ENCODE peak calls at places on chromosomes 3 and 15, in four cellular contexts. T is HCT116, D is GM12878, O is SK-N-SH. Q is an unnamed sample.

GRCh38 chr3:148758303-148758884 is 60.7 kb downstream of the AGTR1 start:
- DNase-seq in O (no peak), T (no peak), D (no peak), Q (no peak)

GRCh38 chr15:42796955-42797779 is 60.2 kb upstream of the CDAN1 start:
- DNase-seq in O (no peak), T (no peak), D (no peak), Q (no peak)

GRCh38 chr3:38121451-38121831 is 15.5 kb downstream of the ACAA1 start:
- DNase-seq in D (no peak), O (no peak), T (no peak), Q (no peak)

GRCh38 chr3:107450254-107450653 is 72.5 kb upstream of the BBX start:
- DNase-seq in T (no peak), O (no peak), D (no peak), Q (no peak)

GRCh38 chr15:36210426-36210825 is 369.0 kb upstream of the CDIN1 start:
- DNase-seq in T (no peak), D (no peak), O (no peak), Q (no peak)

GRCh38 chr3:152444029-152444641 is 175.4 kb downstream of the MBNL1 start:
- DNase-seq in O (peak; percentile 27), T (peak; percentile 38), D (peak; percentile 33), Q (peak; percentile 65)

GRCh38 chr3:126463521-126463920 is 12.2 kb downstream of the ZXDC start:
- DNase-seq in T (no peak), D (no peak), O (no peak), Q (no peak)

GRCh38 chr3:160686955-160687535 is 10.1 kb downstream of the ARL14 start:
- DNase-seq in O (peak; percentile 12), T (no peak), D (no peak), Q (no peak)

GRCh38 chr15:69996842-69997478 is 100.8 kb downstream of the TLE3 start:
- DNase-seq in O (no peak), T (no peak), D (no peak), Q (no peak)

GRCh38 chr3:193809106-193809505 is 216.1 kb downstream of the OPA1 start:
- DNase-seq in D (no peak), T (no peak), O (no peak), Q (no peak)

GRCh38 chr15:95018888-95019545 is 787.7 kb downstream of the MCTP2 start:
- DNase-seq in D (no peak), T (no peak), O (no peak), Q (peak; percentile 60)

GRCh38 chr15:63970723-63971426 is 75.4 kb downstream of the DAPK2 start:
- DNase-seq in O (no peak), D (peak; percentile 85), T (no peak), Q (no peak)

GRCh38 chr15:67049351-67050044 is 15.9 kb upstream of the SMAD3 start:
- DNase-seq in O (no peak), T (no peak), D (no peak), Q (no peak)

GRCh38 chr15:78907577-78907976 is 34.9 kb downstream of the MORF4L1 start:
- DNase-seq in T (no peak), D (no peak), O (peak; percentile 62), Q (no peak)
- TF ChIP-seq POLR2AphosphoS5 in T (no peak), D (no peak), O (no peak), Q (peak; percentile 56)

DNA sequence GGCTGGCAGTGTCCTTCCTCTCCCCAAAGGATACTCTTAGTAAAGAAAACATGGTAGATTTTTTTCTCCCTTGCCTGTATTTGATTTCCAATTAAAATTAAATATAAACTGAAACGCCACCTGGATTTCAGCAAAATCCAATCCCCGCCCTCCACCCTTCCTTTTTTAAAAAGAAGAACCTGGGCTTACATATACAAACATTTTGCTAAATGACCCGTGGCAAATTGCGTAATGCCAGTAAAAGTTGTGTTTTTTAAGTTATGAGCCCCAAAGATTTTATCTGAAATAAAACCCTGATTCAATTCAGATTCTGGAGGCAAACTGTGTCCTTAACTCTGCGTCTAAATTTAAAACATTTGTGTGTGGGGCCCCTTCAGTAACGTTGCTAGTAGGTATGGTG is 403.0 kb downstream of the FOXP1 start:
- DNase-seq in T (no peak), O (no peak), D (no peak), Q (no peak)
- TF ChIP-seq SIN3A in T (no peak), O (no peak), D (no peak), Q (no peak)

DNA sequence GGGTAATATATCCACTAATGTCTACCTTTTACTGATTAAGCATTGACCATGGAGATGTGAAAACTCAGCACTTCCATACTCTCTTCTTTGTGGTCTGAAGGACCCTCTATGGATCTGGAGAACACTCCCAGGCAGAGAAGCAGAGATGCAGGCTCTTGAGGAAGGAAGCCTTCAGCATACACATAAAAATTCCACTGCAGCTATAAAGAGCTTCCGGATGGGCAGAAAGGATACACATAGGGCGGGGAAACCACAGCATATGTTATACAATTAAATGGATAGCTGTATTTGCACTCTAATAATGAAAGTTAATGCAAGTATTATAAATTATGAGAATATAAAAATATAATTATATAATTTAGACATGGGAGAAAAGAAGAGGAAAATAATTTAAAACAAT is 1258.2 kb upstream of the ALCAM start:
- DNase-seq in T (no peak), O (no peak), D (no peak), Q (no peak)
- TF ChIP-seq POLR2AphosphoS5 in T (no peak), O (no peak), D (no peak), Q (no peak)

GRCh38 chr3:16252243-16252978 is 12.3 kb downstream of the DPH3 start:
- DNase-seq in D (peak; percentile 32), O (no peak), T (no peak), Q (no peak)
- TF ChIP-seq SIN3A in D (no peak), O (no peak), T (no peak), Q (no peak)

DNA sequence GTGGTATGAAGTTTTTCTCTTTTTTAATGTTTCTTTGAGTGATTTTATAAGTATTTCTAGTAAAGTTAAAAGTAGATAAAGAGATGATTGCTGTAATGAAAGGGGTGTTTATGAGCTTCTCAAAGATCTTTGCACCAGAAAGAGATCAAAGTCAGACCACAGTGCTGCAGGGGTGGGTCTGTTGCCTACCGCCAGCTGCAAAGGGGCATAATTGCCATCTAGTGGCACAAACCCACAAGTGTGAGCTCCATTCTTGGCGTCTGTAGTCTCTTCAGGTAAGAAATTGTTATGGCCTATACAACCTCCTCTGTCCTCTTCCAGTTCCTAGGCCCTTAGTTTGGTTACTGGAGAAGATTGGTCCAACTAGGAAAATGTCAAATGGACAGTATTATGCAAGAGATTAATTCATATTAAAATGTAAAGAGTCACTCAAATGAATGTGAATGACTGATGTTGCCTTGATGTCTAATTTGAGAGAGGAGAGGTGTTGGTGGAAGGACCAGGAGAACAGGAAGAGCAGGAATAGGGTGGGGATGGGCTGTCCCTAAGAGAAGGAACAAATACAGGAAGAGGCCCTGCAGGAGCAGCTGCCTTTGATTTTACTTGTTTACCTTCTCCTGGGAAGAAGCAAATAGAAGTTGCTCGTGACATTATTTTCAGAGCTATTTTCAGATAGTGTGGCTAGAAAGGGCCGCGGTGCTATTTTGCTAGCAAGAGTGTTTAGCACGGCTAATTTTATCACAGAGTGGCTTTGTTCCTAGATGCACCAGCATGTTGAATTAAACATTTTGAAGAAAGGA is 53.0 kb upstream of the GSK3B start:
- DNase-seq in D (no peak), O (no peak), T (no peak), Q (no peak)
- TF ChIP-seq POLR2AphosphoS5 in D (no peak), O (no peak), T (no peak), Q (no peak)

GRCh38 chr15:80567721-80568157 is 127.4 kb upstream of the ABHD17C start:
- DNase-seq in O (peak; percentile 80), T (peak; percentile 72), D (no peak), Q (peak; percentile 47)
- TF ChIP-seq SIN3A in O (no peak), T (no peak), D (no peak), Q (no peak)

Q was measured in Panc1.